ENCODE peak calls at places on chromosomes 1 and 21, in ten cellular contexts. One of them, this sample, is unnamed.

GRCh38 chr1:233326995-233327937 is at the start of gene MAP3K21:
- DNase-seq in fibroblast of mammary gland: no peak
- DNase-seq in SW480: peak
- DNase-seq in Calu3: peak
- DNase-seq in GM04503: no peak
- DNase-seq in Kasumi-1: peak
- DNase-seq in omental fat pad: peak
- DNase-seq in NCI-H187 treated with DMSO at 0.1 percent for 48 hours: peak
- DNase-seq in CD8-positive, alpha-beta memory T cell: peak
- DNase-seq in KBM-7: peak
- DNase-seq in this sample: peak

GRCh38 chr1:207069858-207070506 is 16.9 kb downstream of the PFKFB2 start:
- DNase-seq in omental fat pad: no peak
- DNase-seq in GM04503: no peak
- DNase-seq in fibroblast of mammary gland: no peak
- DNase-seq in Calu3: no peak
- DNase-seq in NCI-H187 treated with DMSO at 0.1 percent for 48 hours: no peak
- DNase-seq in CD8-positive, alpha-beta memory T cell: no peak
- DNase-seq in KBM-7: no peak
- DNase-seq in Kasumi-1: no peak
- DNase-seq in SW480: no peak
- DNase-seq in this sample: no peak

GRCh38 chr1:211938473-211939080 is 96.8 kb downstream of the INTS7 start:
- DNase-seq in SW480: no peak
- DNase-seq in GM04503: no peak
- DNase-seq in KBM-7: no peak
- DNase-seq in omental fat pad: no peak
- DNase-seq in NCI-H187 treated with DMSO at 0.1 percent for 48 hours: no peak
- DNase-seq in Calu3: no peak
- DNase-seq in CD8-positive, alpha-beta memory T cell: no peak
- DNase-seq in Kasumi-1: no peak
- DNase-seq in fibroblast of mammary gland: no peak
- DNase-seq in this sample: no peak

GRCh38 chr1:107626075-107626796 is 338.7 kb downstream of the VAV3 start:
- DNase-seq in Kasumi-1: no peak
- DNase-seq in CD8-positive, alpha-beta memory T cell: no peak
- DNase-seq in Calu3: no peak
- DNase-seq in fibroblast of mammary gland: no peak
- DNase-seq in omental fat pad: no peak
- DNase-seq in GM04503: peak
- DNase-seq in KBM-7: no peak
- DNase-seq in NCI-H187 treated with DMSO at 0.1 percent for 48 hours: no peak
- DNase-seq in SW480: no peak
- DNase-seq in this sample: no peak

GRCh38 chr1:31939484-31940329 is 1.5 kb upstream of the PTP4A2 start:
- DNase-seq in Kasumi-1: peak
- DNase-seq in SW480: peak
- DNase-seq in KBM-7: peak
- DNase-seq in fibroblast of mammary gland: peak
- DNase-seq in GM04503: no peak
- DNase-seq in CD8-positive, alpha-beta memory T cell: peak
- DNase-seq in omental fat pad: no peak
- DNase-seq in NCI-H187 treated with DMSO at 0.1 percent for 48 hours: no peak
- DNase-seq in Calu3: peak
- DNase-seq in this sample: peak

GRCh38 chr1:100538935-100539835 is 1.2 kb downstream of the GPR88 start:
- DNase-seq in CD8-positive, alpha-beta memory T cell: no peak
- DNase-seq in GM04503: no peak
- DNase-seq in KBM-7: peak
- DNase-seq in omental fat pad: no peak
- DNase-seq in Calu3: peak
- DNase-seq in Kasumi-1: no peak
- DNase-seq in NCI-H187 treated with DMSO at 0.1 percent for 48 hours: no peak
- DNase-seq in fibroblast of mammary gland: no peak
- DNase-seq in SW480: no peak
- DNase-seq in this sample: no peak

GRCh38 chr1:192474080-192474683 is 101.4 kb upstream of the RGS1 start:
- DNase-seq in KBM-7: peak
- DNase-seq in Kasumi-1: peak
- DNase-seq in SW480: peak
- DNase-seq in fibroblast of mammary gland: peak
- DNase-seq in CD8-positive, alpha-beta memory T cell: no peak
- DNase-seq in omental fat pad: no peak
- DNase-seq in Calu3: peak
- DNase-seq in NCI-H187 treated with DMSO at 0.1 percent for 48 hours: no peak
- DNase-seq in GM04503: no peak
- DNase-seq in this sample: peak

GRCh38 chr1:31802190-31803150 is 13.4 kb downstream of the SPOCD1 start:
- DNase-seq in omental fat pad: no peak
- DNase-seq in SW480: no peak
- DNase-seq in NCI-H187 treated with DMSO at 0.1 percent for 48 hours: no peak
- DNase-seq in Calu3: no peak
- DNase-seq in GM04503: no peak
- DNase-seq in CD8-positive, alpha-beta memory T cell: no peak
- DNase-seq in Kasumi-1: no peak
- DNase-seq in fibroblast of mammary gland: no peak
- DNase-seq in KBM-7: no peak
- DNase-seq in this sample: no peak

GRCh38 chr1:221715321-221716169 is 26.3 kb downstream of the DUSP10 start:
- DNase-seq in NCI-H187 treated with DMSO at 0.1 percent for 48 hours: no peak
- DNase-seq in SW480: no peak
- DNase-seq in KBM-7: no peak
- DNase-seq in GM04503: no peak
- DNase-seq in Kasumi-1: no peak
- DNase-seq in fibroblast of mammary gland: peak
- DNase-seq in Calu3: no peak
- DNase-seq in CD8-positive, alpha-beta memory T cell: no peak
- DNase-seq in omental fat pad: no peak
- DNase-seq in this sample: no peak

GRCh38 chr21:33029512-33029921 is 3.8 kb downstream of the OLIG2 start:
- DNase-seq in Kasumi-1: no peak
- DNase-seq in GM04503: no peak
- DNase-seq in SW480: no peak
- DNase-seq in CD8-positive, alpha-beta memory T cell: no peak
- DNase-seq in omental fat pad: no peak
- DNase-seq in Calu3: no peak
- DNase-seq in KBM-7: no peak
- DNase-seq in fibroblast of mammary gland: no peak
- DNase-seq in NCI-H187 treated with DMSO at 0.1 percent for 48 hours: no peak
- DNase-seq in this sample: no peak

GRCh38 chr1:25246600-25247023 is 642 bp downstream of the RSRP1 start:
- DNase-seq in omental fat pad: no peak
- DNase-seq in CD8-positive, alpha-beta memory T cell: no peak
- DNase-seq in SW480: no peak
- DNase-seq in KBM-7: no peak
- DNase-seq in fibroblast of mammary gland: no peak
- DNase-seq in GM04503: no peak
- DNase-seq in NCI-H187 treated with DMSO at 0.1 percent for 48 hours: no peak
- DNase-seq in Calu3: no peak
- DNase-seq in Kasumi-1: no peak
- DNase-seq in this sample: peak

GRCh38 chr1:240280560-240281322 is 189.1 kb downstream of the FMN2 start:
- DNase-seq in KBM-7: no peak
- DNase-seq in NCI-H187 treated with DMSO at 0.1 percent for 48 hours: no peak
- DNase-seq in Calu3: peak
- DNase-seq in omental fat pad: no peak
- DNase-seq in fibroblast of mammary gland: no peak
- DNase-seq in CD8-positive, alpha-beta memory T cell: no peak
- DNase-seq in GM04503: no peak
- DNase-seq in Kasumi-1: no peak
- DNase-seq in SW480: no peak
- DNase-seq in this sample: no peak

GRCh38 chr1:45867697-45868346 is 64.4 kb downstream of the MAST2 start:
- DNase-seq in fibroblast of mammary gland: no peak
- DNase-seq in Kasumi-1: no peak
- DNase-seq in KBM-7: no peak
- DNase-seq in NCI-H187 treated with DMSO at 0.1 percent for 48 hours: no peak
- DNase-seq in Calu3: no peak
- DNase-seq in omental fat pad: no peak
- DNase-seq in SW480: no peak
- DNase-seq in CD8-positive, alpha-beta memory T cell: no peak
- DNase-seq in GM04503: no peak
- DNase-seq in this sample: no peak

GRCh38 chr1:111139234-111139955 is 498 bp downstream of the DRAM2 start:
- DNase-seq in KBM-7: peak
- DNase-seq in fibroblast of mammary gland: peak
- DNase-seq in Kasumi-1: peak
- DNase-seq in GM04503: peak
- DNase-seq in NCI-H187 treated with DMSO at 0.1 percent for 48 hours: no peak
- DNase-seq in CD8-positive, alpha-beta memory T cell: peak
- DNase-seq in SW480: peak
- DNase-seq in Calu3: peak
- DNase-seq in omental fat pad: no peak
- DNase-seq in this sample: no peak

GRCh38 chr1:1144122-1144842 is 28.4 kb upstream of the C1orf159 start:
- DNase-seq in fibroblast of mammary gland: no peak
- DNase-seq in NCI-H187 treated with DMSO at 0.1 percent for 48 hours: no peak
- DNase-seq in SW480: peak
- DNase-seq in Kasumi-1: peak
- DNase-seq in omental fat pad: no peak
- DNase-seq in Calu3: no peak
- DNase-seq in CD8-positive, alpha-beta memory T cell: no peak
- DNase-seq in GM04503: no peak
- DNase-seq in KBM-7: peak
- DNase-seq in this sample: peak

GRCh38 chr1:33424205-33424604 is 6.7 kb downstream of the PHC2 start:
- DNase-seq in fibroblast of mammary gland: no peak
- DNase-seq in Calu3: no peak
- DNase-seq in omental fat pad: no peak
- DNase-seq in SW480: no peak
- DNase-seq in NCI-H187 treated with DMSO at 0.1 percent for 48 hours: no peak
- DNase-seq in CD8-positive, alpha-beta memory T cell: no peak
- DNase-seq in GM04503: no peak
- DNase-seq in KBM-7: no peak
- DNase-seq in Kasumi-1: no peak
- DNase-seq in this sample: no peak

GRCh38 chr1:81760487-81761097 is 40.1 kb upstream of the ADGRL2 start:
- DNase-seq in SW480: no peak
- DNase-seq in GM04503: no peak
- DNase-seq in omental fat pad: no peak
- DNase-seq in Kasumi-1: peak
- DNase-seq in NCI-H187 treated with DMSO at 0.1 percent for 48 hours: no peak
- DNase-seq in KBM-7: no peak
- DNase-seq in fibroblast of mammary gland: peak
- DNase-seq in CD8-positive, alpha-beta memory T cell: no peak
- DNase-seq in Calu3: no peak
- DNase-seq in this sample: no peak

GRCh38 chr1:54623216-54624007 is at the start of gene FAM151A:
- DNase-seq in Kasumi-1: no peak
- DNase-seq in CD8-positive, alpha-beta memory T cell: no peak
- DNase-seq in omental fat pad: no peak
- DNase-seq in SW480: no peak
- DNase-seq in Calu3: no peak
- DNase-seq in GM04503: no peak
- DNase-seq in NCI-H187 treated with DMSO at 0.1 percent for 48 hours: no peak
- DNase-seq in KBM-7: no peak
- DNase-seq in fibroblast of mammary gland: no peak
- DNase-seq in this sample: no peak

GRCh38 chr1:155648207-155649147 is 38.5 kb downstream of the MSTO1 start:
- DNase-seq in GM04503: peak
- DNase-seq in Calu3: peak
- DNase-seq in CD8-positive, alpha-beta memory T cell: no peak
- DNase-seq in omental fat pad: no peak
- DNase-seq in fibroblast of mammary gland: peak
- DNase-seq in NCI-H187 treated with DMSO at 0.1 percent for 48 hours: no peak
- DNase-seq in Kasumi-1: peak
- DNase-seq in KBM-7: peak
- DNase-seq in SW480: peak
- DNase-seq in this sample: no peak

GRCh38 chr1:180380259-180381183 is 121.9 kb downstream of the ACBD6 start:
- DNase-seq in Calu3: no peak
- DNase-seq in omental fat pad: no peak
- DNase-seq in GM04503: no peak
- DNase-seq in Kasumi-1: no peak
- DNase-seq in NCI-H187 treated with DMSO at 0.1 percent for 48 hours: no peak
- DNase-seq in CD8-positive, alpha-beta memory T cell: no peak
- DNase-seq in SW480: no peak
- DNase-seq in KBM-7: no peak
- DNase-seq in fibroblast of mammary gland: no peak
- DNase-seq in this sample: no peak

GRCh38 chr1:93164816-93165215 is 15.4 kb downstream of the TMED5 start:
- DNase-seq in omental fat pad: no peak
- DNase-seq in CD8-positive, alpha-beta memory T cell: no peak
- DNase-seq in SW480: no peak
- DNase-seq in Calu3: no peak
- DNase-seq in Kasumi-1: no peak
- DNase-seq in GM04503: no peak
- DNase-seq in fibroblast of mammary gland: peak
- DNase-seq in NCI-H187 treated with DMSO at 0.1 percent for 48 hours: no peak
- DNase-seq in KBM-7: no peak
- DNase-seq in this sample: no peak

This sample was measured in effector CD4-positive, alpha-beta T cell.